ENCODE peak calls at places on chromosomes 11 and 22, in seven cellular contexts. One of them, this sample, is unnamed.

GRCh38 chr11:64523456-64524187 is 67.4 kb upstream of the SLC22A12 start:
- DNase-seq in iPS DF 6.9: no peak
- DNase-seq in upper lobe of right lung: peak; percentile 16
- DNase-seq in stimulated activated CD4-positive, alpha-beta T cell treated with anti-CD3 and anti-CD28 coated beads, Interleukin-2, amount 100 ng/mL, for 24 hours: no peak
- DNase-seq in AG09309: no peak
- DNase-seq in amygdala: peak; percentile 17
- DNase-seq in left cardiac atrium: no peak
- DNase-seq in this sample: no peak

GRCh38 chr11:72349616-72350218 is 84.6 kb downstream of the CLPB start:
- DNase-seq in iPS DF 6.9: no peak
- DNase-seq in upper lobe of right lung: no peak
- DNase-seq in stimulated activated CD4-positive, alpha-beta T cell treated with anti-CD3 and anti-CD28 coated beads, Interleukin-2, amount 100 ng/mL, for 24 hours: no peak
- DNase-seq in AG09309: no peak
- DNase-seq in amygdala: no peak
- DNase-seq in left cardiac atrium: peak; percentile 63
- DNase-seq in this sample: no peak

GRCh38 chr11:104625246-104625645 is 273.0 kb downstream of the CASP12 start:
- DNase-seq in iPS DF 6.9: no peak
- DNase-seq in upper lobe of right lung: no peak
- DNase-seq in stimulated activated CD4-positive, alpha-beta T cell treated with anti-CD3 and anti-CD28 coated beads, Interleukin-2, amount 100 ng/mL, for 24 hours: no peak
- DNase-seq in AG09309: no peak
- DNase-seq in amygdala: no peak
- DNase-seq in left cardiac atrium: no peak
- DNase-seq in this sample: no peak

GRCh38 chr11:125922156-125922555 is 17.8 kb downstream of the DDX25 start:
- DNase-seq in iPS DF 6.9: no peak
- DNase-seq in upper lobe of right lung: peak; percentile 23
- DNase-seq in stimulated activated CD4-positive, alpha-beta T cell treated with anti-CD3 and anti-CD28 coated beads, Interleukin-2, amount 100 ng/mL, for 24 hours: no peak
- DNase-seq in AG09309: no peak
- DNase-seq in amygdala: no peak
- DNase-seq in left cardiac atrium: no peak
- DNase-seq in this sample: no peak

GRCh38 chr11:40716344-40717178 is 742.9 kb downstream of the LRRC4C start:
- DNase-seq in iPS DF 6.9: no peak
- DNase-seq in upper lobe of right lung: no peak
- DNase-seq in stimulated activated CD4-positive, alpha-beta T cell treated with anti-CD3 and anti-CD28 coated beads, Interleukin-2, amount 100 ng/mL, for 24 hours: no peak
- DNase-seq in AG09309: no peak
- DNase-seq in amygdala: no peak
- DNase-seq in left cardiac atrium: no peak
- DNase-seq in this sample: no peak

GRCh38 chr11:94776351-94777321 is 8.5 kb downstream of the AMOTL1 start:
- DNase-seq in iPS DF 6.9: no peak
- DNase-seq in upper lobe of right lung: no peak
- DNase-seq in stimulated activated CD4-positive, alpha-beta T cell treated with anti-CD3 and anti-CD28 coated beads, Interleukin-2, amount 100 ng/mL, for 24 hours: no peak
- DNase-seq in AG09309: peak; percentile 73
- DNase-seq in amygdala: no peak
- DNase-seq in left cardiac atrium: peak; percentile 40
- DNase-seq in this sample: no peak

GRCh38 chr11:925496-926301 is at the start of gene AP2A2:
- DNase-seq in iPS DF 6.9: peak; percentile 61
- DNase-seq in upper lobe of right lung: peak; percentile 96
- DNase-seq in stimulated activated CD4-positive, alpha-beta T cell treated with anti-CD3 and anti-CD28 coated beads, Interleukin-2, amount 100 ng/mL, for 24 hours: peak; percentile 93
- DNase-seq in AG09309: peak; percentile 46
- DNase-seq in amygdala: peak; percentile 76
- DNase-seq in left cardiac atrium: peak; percentile 93
- DNase-seq in this sample: peak; percentile 96

GRCh38 chr22:40764743-40765441 is 54.3 kb downstream of the SLC25A17 start:
- DNase-seq in iPS DF 6.9: no peak
- DNase-seq in upper lobe of right lung: no peak
- DNase-seq in stimulated activated CD4-positive, alpha-beta T cell treated with anti-CD3 and anti-CD28 coated beads, Interleukin-2, amount 100 ng/mL, for 24 hours: no peak
- DNase-seq in AG09309: no peak
- DNase-seq in amygdala: no peak
- DNase-seq in left cardiac atrium: no peak
- DNase-seq in this sample: no peak

GRCh38 chr11:60785136-60785535 is at the start of gene MS4A10:
- DNase-seq in iPS DF 6.9: no peak
- DNase-seq in upper lobe of right lung: peak; percentile 27
- DNase-seq in stimulated activated CD4-positive, alpha-beta T cell treated with anti-CD3 and anti-CD28 coated beads, Interleukin-2, amount 100 ng/mL, for 24 hours: no peak
- DNase-seq in AG09309: no peak
- DNase-seq in amygdala: no peak
- DNase-seq in left cardiac atrium: no peak
- DNase-seq in this sample: peak; percentile 43

GRCh38 chr22:24186892-24187670 is 5.8 kb downstream of the SUSD2 start:
- DNase-seq in iPS DF 6.9: no peak
- DNase-seq in upper lobe of right lung: peak; percentile 62
- DNase-seq in stimulated activated CD4-positive, alpha-beta T cell treated with anti-CD3 and anti-CD28 coated beads, Interleukin-2, amount 100 ng/mL, for 24 hours: no peak
- DNase-seq in AG09309: no peak
- DNase-seq in amygdala: no peak
- DNase-seq in left cardiac atrium: peak; percentile 20
- DNase-seq in this sample: peak; percentile 69

GRCh38 chr22:37639070-37639760 is at the start of gene SH3BP1:
- DNase-seq in iPS DF 6.9: no peak
- DNase-seq in upper lobe of right lung: peak; percentile 82
- DNase-seq in stimulated activated CD4-positive, alpha-beta T cell treated with anti-CD3 and anti-CD28 coated beads, Interleukin-2, amount 100 ng/mL, for 24 hours: peak; percentile 65
- DNase-seq in AG09309: no peak
- DNase-seq in amygdala: no peak
- DNase-seq in left cardiac atrium: peak; percentile 58
- DNase-seq in this sample: peak; percentile 89

GRCh38 chr22:45107671-45108070 is 56.1 kb upstream of the NUP50 start:
- DNase-seq in iPS DF 6.9: no peak
- DNase-seq in upper lobe of right lung: no peak
- DNase-seq in stimulated activated CD4-positive, alpha-beta T cell treated with anti-CD3 and anti-CD28 coated beads, Interleukin-2, amount 100 ng/mL, for 24 hours: no peak
- DNase-seq in AG09309: no peak
- DNase-seq in amygdala: no peak
- DNase-seq in left cardiac atrium: no peak
- DNase-seq in this sample: no peak

GRCh38 chr11:27040302-27041115 is at the start of gene BBOX1:
- DNase-seq in iPS DF 6.9: no peak
- DNase-seq in upper lobe of right lung: no peak
- DNase-seq in stimulated activated CD4-positive, alpha-beta T cell treated with anti-CD3 and anti-CD28 coated beads, Interleukin-2, amount 100 ng/mL, for 24 hours: no peak
- DNase-seq in AG09309: no peak
- DNase-seq in amygdala: peak; percentile 64
- DNase-seq in left cardiac atrium: no peak
- DNase-seq in this sample: peak; percentile 91